ENCODE peak calls at places on chromosomes 11 and 22, in five cellular contexts. F is foreskin fibroblast, I is sigmoid colon, X is epithelial cell of esophagus, C is stomach. B is an unnamed sample.

GRCh38 chr11:85394288-85394687 is 232.9 kb downstream of the DLG2 start:
- DNase-seq in F (no peak), I (no peak), X (no peak), C (no peak), B (no peak)

GRCh38 chr11:95200781-95201457 is 30.1 kb downstream of the SESN3 start:
- DNase-seq in F (no peak), I (no peak), X (no peak), C (no peak), B (no peak)

GRCh38 chr22:20128619-20128901 is 3.0 kb upstream of the ZDHHC8 start:
- DNase-seq in F (no peak), I (no peak), X (no peak), C (no peak), B (no peak)

GRCh38 chr11:56817661-56818060 is 69.2 kb upstream of the OR9G4 start:
- DNase-seq in F (no peak), I (no peak), X (peak; percentile 21), C (no peak), B (no peak)

GRCh38 chr22:20324139-20324516 is 4.3 kb upstream of the DGCR6L start:
- DNase-seq in F (no peak), I (no peak), X (no peak), C (peak; percentile 21), B (no peak)

GRCh38 chr11:107705027-107705426 is 6.8 kb downstream of the SLN start:
- DNase-seq in F (peak; percentile 84), I (no peak), X (peak; percentile 92), C (no peak), B (peak; percentile 83)

GRCh38 chr11:1475841-1476240 is 10.7 kb downstream of the MOB2 start:
- DNase-seq in F (no peak), I (peak; percentile 59), X (no peak), C (no peak), B (no peak)

GRCh38 chr11:86463120-86463519 is 88.4 kb downstream of the CCDC81 start:
- DNase-seq in F (no peak), I (no peak), X (peak; percentile 85), C (no peak), B (no peak)

GRCh38 chr11:71343828-71344400 is 91.5 kb upstream of the SHANK2 start:
- DNase-seq in F (no peak), I (no peak), X (no peak), C (no peak), B (no peak)
- TF ChIP-seq CTCF in F (no peak), I (no peak), X (no peak), C (no peak), B (no peak)

DNA sequence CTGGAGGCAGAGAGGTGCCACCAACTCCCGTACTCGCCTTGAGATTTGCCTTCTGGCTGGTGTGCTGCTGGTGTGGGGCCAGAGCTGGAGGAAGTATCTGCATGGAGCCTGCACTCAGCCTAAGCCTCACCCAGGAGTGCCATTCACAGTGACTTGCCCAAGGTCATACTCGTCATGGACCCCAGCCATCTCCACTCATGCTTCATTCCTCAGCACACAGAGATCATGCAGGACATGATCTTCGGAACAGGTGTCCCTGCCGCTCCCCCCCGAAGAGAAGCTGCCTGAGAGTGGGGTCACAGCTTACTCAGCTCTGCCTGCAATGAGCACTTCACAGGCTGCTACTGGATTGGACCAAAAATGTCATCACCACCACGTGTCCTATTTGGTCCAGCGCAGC is 49.0 kb downstream of the PC start:
- DNase-seq in F (no peak), I (no peak), X (no peak), C (no peak), B (no peak)
- H3K4me3 ChIP-seq in F (no peak overlapping the region), I (no peak overlapping the region), X (no peak overlapping the region), C (no peak overlapping the region), B (no peak overlapping the region)

GRCh38 chr11:103338621-103339484 is 229.6 kb downstream of the DYNC2H1 start:
- DNase-seq in F (peak; percentile 83), I (no peak), X (peak; percentile 13), C (no peak), B (no peak)
- TF ChIP-seq CTCF in F (no peak), I (no peak), X (peak; percentile 24), C (no peak), B (peak; percentile 36)

DNA sequence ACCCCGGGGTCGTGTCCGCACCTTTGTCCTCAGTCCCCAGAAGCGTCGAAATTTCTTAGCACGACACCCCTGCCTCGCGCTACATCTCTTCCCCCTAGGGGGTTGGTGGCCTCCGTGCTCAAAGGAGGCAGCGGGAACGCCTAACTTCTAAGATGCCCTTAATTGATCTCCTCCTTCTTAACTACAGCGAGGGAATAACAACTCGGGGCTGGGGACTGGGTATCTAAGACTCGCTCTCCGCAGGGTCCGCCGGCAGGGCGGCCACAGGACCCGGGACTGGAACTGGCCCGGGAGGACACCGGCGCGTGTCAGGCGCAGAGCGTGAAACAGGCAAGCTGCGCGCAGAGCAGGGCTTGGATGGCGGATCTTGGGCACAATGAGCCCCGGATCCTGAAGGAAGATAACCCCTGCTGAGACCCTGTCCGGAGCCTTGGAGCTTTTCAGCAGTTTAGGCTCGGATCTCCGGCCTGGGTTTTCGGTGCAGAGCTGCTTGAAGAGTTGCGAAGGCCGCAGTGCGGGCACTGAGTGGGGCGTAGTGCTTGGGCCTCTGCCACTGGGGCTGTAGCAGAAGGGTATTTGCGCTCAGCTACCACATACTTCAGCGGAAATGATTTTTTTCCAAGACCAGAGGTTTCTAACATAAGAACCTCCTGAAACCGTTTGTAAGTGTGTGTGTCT is 2.0 kb upstream of the CALCA start:
- DNase-seq in F (peak; percentile 34), I (no peak), X (no peak), C (no peak), B (no peak)
- H3K4me3 ChIP-seq in F (no peak overlapping the region), I (no peak overlapping the region), X (no peak overlapping the region), C (peak overlapping the region; percentile 36), B (peak overlapping the region; percentile 23)

DNA sequence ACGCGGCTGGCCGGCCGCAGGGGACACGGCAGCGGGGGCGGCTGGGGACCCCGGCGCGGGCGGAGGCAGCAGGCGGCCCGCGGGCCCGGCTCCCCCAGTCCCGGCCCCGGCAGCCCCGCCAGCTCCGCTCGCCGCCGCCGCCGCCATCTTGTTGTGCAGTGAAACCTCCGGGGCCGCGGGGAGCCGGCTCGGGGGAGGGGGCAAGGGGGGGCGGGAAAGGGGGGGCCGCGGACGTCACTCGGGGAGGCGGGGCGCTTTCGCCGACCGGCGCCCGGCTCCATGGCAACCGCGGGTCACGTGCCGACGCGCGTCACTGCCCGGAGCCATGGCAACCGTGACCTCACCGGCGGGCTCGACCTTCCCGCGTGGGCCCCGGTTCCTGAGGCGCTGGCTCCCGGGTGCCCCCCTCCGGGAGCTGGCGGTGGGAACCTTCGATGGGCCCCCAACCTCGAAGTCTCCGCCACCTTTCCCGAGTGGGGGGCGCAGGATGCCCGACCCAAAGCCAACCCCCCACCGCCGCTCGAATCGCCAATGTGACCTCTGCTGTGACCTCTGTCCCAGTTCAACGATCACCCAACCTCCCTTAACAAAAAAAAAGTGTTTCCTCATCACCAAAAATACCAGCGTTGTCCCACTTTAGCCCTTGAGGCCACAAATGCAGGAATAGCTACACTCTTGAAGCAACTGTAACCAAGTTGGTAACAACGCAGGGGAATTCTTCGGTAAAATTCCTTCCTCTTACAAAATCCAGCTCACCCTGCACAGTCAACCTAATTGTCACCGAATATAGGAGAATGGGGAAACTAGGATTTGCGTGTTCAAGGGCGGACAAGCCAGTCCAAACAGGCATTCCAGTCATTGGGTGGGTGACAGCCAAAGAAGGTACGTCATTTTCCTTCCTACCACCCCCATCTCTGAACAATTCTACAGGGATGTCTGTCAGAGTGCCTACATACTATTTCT is at the start of gene SIK3:
- DNase-seq in F (peak; percentile 99), I (peak; percentile 97), X (peak; percentile 93), C (peak; percentile 96), B (peak; percentile 78)
- TF ChIP-seq CTCF in F (peak; percentile 66), I (no peak), X (peak; percentile 23), C (no peak), B (peak; percentile 58)

GRCh38 chr11:129368889-129369672 is 6.6 kb upstream of the BARX2 start:
- DNase-seq in F (no peak), I (no peak), X (peak; percentile 50), C (peak; percentile 65), B (no peak)

GRCh38 chr11:129366737-129367597 is 8.7 kb upstream of the BARX2 start:
- DNase-seq in F (no peak), I (no peak), X (no peak), C (no peak), B (no peak)

GRCh38 chr11:129365816-129366215 is 9.8 kb upstream of the BARX2 start:
- DNase-seq in F (no peak), I (no peak), X (no peak), C (no peak), B (no peak)

GRCh38 chr11:129359748-129360147 is 15.9 kb upstream of the BARX2 start:
- DNase-seq in F (no peak), I (no peak), X (no peak), C (no peak), B (no peak)

GRCh38 chr11:129364143-129364654 is 11.4 kb upstream of the BARX2 start:
- DNase-seq in F (peak; percentile 92), I (peak; percentile 68), X (peak; percentile 92), C (peak; percentile 91), B (peak; percentile 75)
- H3K4me3 ChIP-seq in F (no peak overlapping the region), I (no peak overlapping the region), X (no peak overlapping the region), C (no peak overlapping the region), B (no peak overlapping the region)

GRCh38 chr11:3109921-3110706 is 52.9 kb upstream of the CARS1 start:
- DNase-seq in F (peak; percentile 63), I (peak; percentile 78), X (peak; percentile 45), C (peak; percentile 47), B (no peak)
- TF ChIP-seq CTCF in F (peak; percentile 70), I (peak; percentile 48), X (peak; percentile 67), C (no peak), B (peak; percentile 55)